ENCODE peak calls at places on chromosomes 3 and 15, in seven cellular contexts. J is H9, F is IMR-90, S is neuronal stem cell, I is mesenchymal stem cell, K is mesendoderm, T is H1. Y is an unnamed sample.

GRCh38 chr3:182786564-182787196 is 6.6 kb upstream of the ATP11B start:
- DNase-seq in J (no peak), F (no peak), S (no peak), I (no peak), K (no peak), T (no peak), Y (no peak)

GRCh38 chr3:118782755-118783202 is 251.9 kb downstream of the IGSF11 start:
- DNase-seq in J (no peak), F (no peak), S (no peak), I (no peak), K (peak; percentile 21), T (no peak), Y (no peak)

GRCh38 chr3:195239121-195239520 is 31.8 kb downstream of the XXYLT1 start:
- DNase-seq in J (no peak), F (no peak), S (no peak), I (no peak), K (no peak), T (no peak), Y (no peak)

GRCh38 chr15:29988689-29989088 is 94.1 kb upstream of the GOLGA8J start:
- DNase-seq in J (no peak), F (peak; percentile 11), S (no peak), I (no peak), K (no peak), T (no peak), Y (no peak)

GRCh38 chr3:18489939-18490338 is 64.8 kb upstream of the SATB1 start:
- DNase-seq in J (no peak), F (no peak), S (no peak), I (no peak), K (no peak), T (no peak), Y (no peak)

GRCh38 chr3:39108309-39108708 is 829 bp downstream of the TTC21A start:
- DNase-seq in J (peak; percentile 5), F (no peak), S (no peak), I (no peak), K (no peak), T (no peak), Y (no peak)

GRCh38 chr3:39752751-39753150 is 56.7 kb upstream of the MYRIP start:
- DNase-seq in J (no peak), F (no peak), S (no peak), I (no peak), K (peak; percentile 78), T (no peak), Y (no peak)

GRCh38 chr15:62883938-62884479 is 158.5 kb upstream of the TPM1 start:
- DNase-seq in J (no peak), F (peak; percentile 70), S (no peak), I (no peak), K (no peak), T (no peak), Y (no peak)

DNA sequence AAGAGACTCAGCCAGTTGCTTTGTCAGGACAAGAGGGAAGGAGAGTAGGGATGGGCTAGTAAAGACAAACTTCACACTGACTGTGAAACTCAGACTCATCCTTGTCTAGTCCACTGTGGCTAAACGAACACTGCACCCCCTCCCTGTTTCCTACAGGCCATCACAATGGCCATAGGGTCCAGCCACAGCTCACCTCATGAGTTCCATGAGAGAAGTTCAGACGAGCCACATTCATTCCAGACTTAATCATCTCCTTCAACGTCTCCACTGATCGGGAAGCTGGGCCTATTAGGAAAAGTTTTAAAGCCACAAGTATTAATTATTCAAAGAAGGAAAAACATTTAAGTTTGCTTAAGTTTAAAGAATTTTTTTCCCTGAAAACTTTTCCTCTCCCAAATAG is 13.8 kb downstream of the PKM start:
- DNase-seq in J (no peak), F (no peak), S (no peak), I (no peak), K (no peak), T (no peak), Y (no peak)
- H2AK5ac ChIP-seq in J (no peak overlapping the region), F (no peak overlapping the region), S (no peak overlapping the region), I (no peak overlapping the region), K (no peak overlapping the region), T (no peak overlapping the region), Y (no peak overlapping the region)

DNA sequence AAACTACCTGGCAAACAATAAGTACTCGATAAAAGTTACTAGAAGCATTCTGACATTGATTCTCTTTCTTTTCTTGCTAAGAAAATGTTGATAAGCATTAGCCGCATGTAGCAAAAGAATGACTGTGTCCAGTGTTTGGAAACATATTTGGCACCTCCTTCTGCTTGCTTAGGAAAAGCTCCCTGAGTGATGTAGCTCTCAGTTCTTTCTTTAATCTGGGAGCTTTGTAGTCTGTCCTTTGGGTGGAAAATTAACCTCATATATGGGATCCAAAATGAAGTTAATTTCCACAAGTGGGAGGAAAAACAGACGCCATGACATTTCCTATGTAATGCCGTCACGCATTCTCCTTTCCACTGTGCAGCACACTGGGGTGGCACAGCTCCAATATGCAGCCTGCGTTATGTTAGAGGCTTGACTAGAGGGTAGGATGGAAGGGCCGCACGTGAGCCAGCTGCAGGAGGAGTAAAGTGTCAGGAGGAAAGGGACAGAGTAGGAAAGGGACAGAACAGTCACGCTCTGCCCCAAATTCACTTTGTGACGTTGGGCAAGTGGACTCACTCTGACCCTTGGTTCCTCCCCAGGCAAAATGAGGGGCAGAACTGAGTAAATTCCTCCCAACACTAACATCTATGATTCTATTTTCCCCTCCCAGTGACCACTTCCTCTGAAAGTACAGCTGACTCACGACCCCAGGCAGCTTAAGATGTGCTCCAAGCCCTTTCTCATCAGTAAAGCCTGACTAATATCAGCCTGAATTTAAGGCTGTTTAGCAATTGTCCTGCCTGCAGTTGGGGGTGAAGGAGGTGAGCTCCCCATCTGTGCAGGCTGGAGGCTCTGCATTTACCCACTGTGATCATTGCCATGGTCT is 176.4 kb upstream of the PFN2 start:
- DNase-seq in J (no peak), F (peak; percentile 98), S (no peak), I (peak; percentile 94), K (no peak), T (no peak), Y (no peak)
- H2AK5ac ChIP-seq in J (no peak overlapping the region), F (peak overlapping the region; percentile 45), S (no peak overlapping the region), I (peak overlapping the region; percentile 87), K (no peak overlapping the region), T (no peak overlapping the region), Y (no peak overlapping the region)

DNA sequence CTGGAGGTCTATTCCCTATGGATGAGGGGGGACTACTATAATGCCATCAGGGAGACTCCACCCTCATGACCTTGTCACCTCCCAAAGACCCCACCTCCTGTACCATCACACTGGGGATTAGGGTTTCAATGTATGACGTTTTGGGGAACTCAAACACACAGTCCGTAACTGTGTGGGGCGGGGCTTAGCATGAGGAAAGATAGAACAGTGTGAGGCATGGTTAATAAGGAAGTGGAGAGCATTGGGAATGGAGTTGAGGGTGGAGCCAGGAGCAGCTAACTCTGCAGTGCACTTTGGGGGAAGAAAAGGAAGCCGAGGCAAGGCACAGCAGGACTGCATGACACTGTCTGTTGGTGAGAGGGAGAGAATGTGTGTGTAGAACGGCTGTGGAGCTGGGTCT is 90.9 kb upstream of the AGBL1 start:
- DNase-seq in J (no peak), F (no peak), S (no peak), I (no peak), K (no peak), T (no peak), Y (no peak)
- H2AK5ac ChIP-seq in J (no peak overlapping the region), F (no peak overlapping the region), S (no peak overlapping the region), I (no peak overlapping the region), K (no peak overlapping the region), T (no peak overlapping the region), Y (no peak overlapping the region)

DNA sequence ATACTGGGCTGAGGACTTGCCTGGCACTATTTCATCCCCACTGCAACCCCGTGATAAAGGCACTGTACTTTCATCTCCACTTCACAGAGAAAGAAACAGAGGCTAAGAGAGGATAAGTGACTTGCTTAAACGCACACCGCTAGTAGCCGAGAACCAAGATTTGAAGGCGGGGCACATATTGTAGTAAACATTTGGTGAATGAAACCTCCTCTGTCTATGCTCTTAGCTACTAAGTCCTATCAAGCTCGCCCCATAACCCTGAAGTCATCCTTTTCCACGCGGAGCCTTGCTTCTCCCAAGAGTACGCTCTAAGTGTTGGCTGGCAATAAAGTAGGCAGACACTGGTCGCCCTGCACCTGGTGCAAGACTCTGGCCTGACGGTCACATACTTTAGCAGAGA is 1.1 kb downstream of the POMGNT2 start:
- DNase-seq in J (no peak), F (no peak), S (no peak), I (no peak), K (no peak), T (no peak), Y (no peak)
- H2AK5ac ChIP-seq in J (no peak overlapping the region), F (no peak overlapping the region), S (no peak overlapping the region), I (no peak overlapping the region), K (no peak overlapping the region), T (no peak overlapping the region), Y (no peak overlapping the region)

GRCh38 chr15:40008061-40008460 is 30.9 kb downstream of the SRP14 start:
- DNase-seq in J (no peak), F (peak; percentile 15), S (no peak), I (no peak), K (no peak), T (no peak), Y (no peak)
- H2AK5ac ChIP-seq in J (no peak overlapping the region), F (peak overlapping the region; percentile 20), S (no peak overlapping the region), I (no peak overlapping the region), K (no peak overlapping the region), T (no peak overlapping the region), Y (no peak overlapping the region)

GRCh38 chr15:95622843-95623242 is 707.7 kb upstream of the NR2F2 start:
- DNase-seq in J (no peak), F (no peak), S (no peak), I (no peak), K (no peak), T (no peak), Y (no peak)

GRCh38 chr15:95624100-95624499 is 706.4 kb upstream of the NR2F2 start:
- DNase-seq in J (no peak), F (no peak), S (no peak), I (no peak), K (no peak), T (no peak), Y (peak; percentile 89)

GRCh38 chr15:95629503-95630168 is 700.9 kb upstream of the NR2F2 start:
- DNase-seq in J (no peak), F (no peak), S (no peak), I (no peak), K (no peak), T (no peak), Y (no peak)

GRCh38 chr15:95624616-95625361 is 705.7 kb upstream of the NR2F2 start:
- DNase-seq in J (no peak), F (no peak), S (no peak), I (no peak), K (no peak), T (no peak), Y (peak; percentile 15)

GRCh38 chr15:95626501-95627361 is 703.8 kb upstream of the NR2F2 start:
- DNase-seq in J (peak; percentile 29), F (peak; percentile 20), S (peak; percentile 40), I (no peak), K (peak; percentile 39), T (peak; percentile 1), Y (peak; percentile 5)
- H2AK5ac ChIP-seq in J (no peak overlapping the region), F (no peak overlapping the region), S (no peak overlapping the region), I (no peak overlapping the region), K (no peak overlapping the region), T (no peak overlapping the region), Y (no peak overlapping the region)

GRCh38 chr15:20658024-20658423 is 116.4 kb upstream of the GOLGA6L6 start:
- DNase-seq in J (no peak), F (no peak), S (no peak), I (no peak), K (no peak), T (no peak), Y (no peak)
- H2AK5ac ChIP-seq in J (no peak overlapping the region), F (no peak overlapping the region), S (no peak overlapping the region), I (no peak overlapping the region), K (no peak overlapping the region), T (no peak overlapping the region), Y (no peak overlapping the region)

GRCh38 chr15:57920916-57921315 is 144.6 kb downstream of the ALDH1A2 start:
- DNase-seq in J (no peak), F (no peak), S (no peak), I (no peak), K (no peak), T (no peak), Y (peak; percentile 30)
- H2AK5ac ChIP-seq in J (no peak overlapping the region), F (no peak overlapping the region), S (no peak overlapping the region), I (no peak overlapping the region), K (no peak overlapping the region), T (no peak overlapping the region), Y (no peak overlapping the region)

Y was measured in trophoblast cell.